ENCODE peak calls at places on chromosomes 12 and 14, in four cellular contexts. One of them, this sample, is unnamed.
A peak's percentile ranks its signal among the peaks of the same experiment; 100 is the strongest.

GRCh38 chr12:22631863-22632463 is 7.0 kb downstream of the ETNK1 start:
- DNase-seq in HL-60: no peak
- DNase-seq in astrocyte of the spinal cord: peak; percentile 22
- DNase-seq in cardiac muscle cell: peak; percentile 10
- DNase-seq in this sample: no peak

GRCh38 chr14:76050797-76051392 is 65.3 kb downstream of the IFT43 start:
- DNase-seq in HL-60: peak; percentile 6
- DNase-seq in astrocyte of the spinal cord: peak; percentile 67
- DNase-seq in cardiac muscle cell: peak; percentile 63
- DNase-seq in this sample: peak; percentile 32

GRCh38 chr14:54788701-54789100 is 113.9 kb downstream of the GCH1 start:
- DNase-seq in HL-60: no peak
- DNase-seq in astrocyte of the spinal cord: no peak
- DNase-seq in cardiac muscle cell: no peak
- DNase-seq in this sample: no peak

GRCh38 chr14:64745511-64746041 is 41.4 kb downstream of the PLEKHG3 start:
- DNase-seq in HL-60: no peak
- DNase-seq in astrocyte of the spinal cord: peak; percentile 32
- DNase-seq in cardiac muscle cell: no peak
- DNase-seq in this sample: no peak

GRCh38 chr14:69887740-69888657 is 8.8 kb downstream of the SMOC1 start:
- DNase-seq in HL-60: no peak
- DNase-seq in astrocyte of the spinal cord: peak; percentile 63
- DNase-seq in cardiac muscle cell: no peak
- DNase-seq in this sample: no peak

GRCh38 chr12:85089792-85090191 is 53.6 kb downstream of the LRRIQ1 start:
- DNase-seq in HL-60: no peak
- DNase-seq in astrocyte of the spinal cord: no peak
- DNase-seq in cardiac muscle cell: no peak
- DNase-seq in this sample: no peak

GRCh38 chr12:69900720-69901131 is 75.7 kb downstream of the MYRFL start:
- DNase-seq in HL-60: peak; percentile 34
- DNase-seq in astrocyte of the spinal cord: peak; percentile 76
- DNase-seq in cardiac muscle cell: peak; percentile 85
- DNase-seq in this sample: peak; percentile 68

GRCh38 chr14:64550539-64551333 is 975 bp downstream of the PPP1R36 start:
- DNase-seq in HL-60: no peak
- DNase-seq in astrocyte of the spinal cord: no peak
- DNase-seq in cardiac muscle cell: no peak
- DNase-seq in this sample: no peak

GRCh38 chr12:104748790-104749189 is 209.3 kb downstream of the SLC41A2 start:
- DNase-seq in HL-60: no peak
- DNase-seq in astrocyte of the spinal cord: peak; percentile 23
- DNase-seq in cardiac muscle cell: no peak
- DNase-seq in this sample: no peak

GRCh38 chr14:103763730-103764488 is 48.3 kb downstream of the ZFYVE21 start:
- DNase-seq in HL-60: peak; percentile 35
- DNase-seq in astrocyte of the spinal cord: no peak
- DNase-seq in cardiac muscle cell: no peak
- DNase-seq in this sample: no peak

GRCh38 chr14:76274324-76274723 is 101.6 kb upstream of the ESRRB start:
- DNase-seq in HL-60: no peak
- DNase-seq in astrocyte of the spinal cord: no peak
- DNase-seq in cardiac muscle cell: no peak
- DNase-seq in this sample: no peak

GRCh38 chr12:111035578-111036301 is 115.4 kb upstream of the MYL2 start:
- DNase-seq in HL-60: no peak
- DNase-seq in astrocyte of the spinal cord: no peak
- DNase-seq in cardiac muscle cell: peak; percentile 61
- DNase-seq in this sample: no peak

GRCh38 chr12:110600254-110600653 is 13.7 kb upstream of the TCTN1 start:
- DNase-seq in HL-60: peak; percentile 52
- DNase-seq in astrocyte of the spinal cord: peak; percentile 73
- DNase-seq in cardiac muscle cell: no peak
- DNase-seq in this sample: no peak

GRCh38 chr14:101357559-101358319 is 203.6 kb upstream of the DIO3 start:
- DNase-seq in HL-60: no peak
- DNase-seq in astrocyte of the spinal cord: no peak
- DNase-seq in cardiac muscle cell: no peak
- DNase-seq in this sample: no peak

GRCh38 chr12:115474525-115475353 is 790.8 kb upstream of the TBX3 start:
- DNase-seq in HL-60: no peak
- DNase-seq in astrocyte of the spinal cord: no peak
- DNase-seq in cardiac muscle cell: no peak
- DNase-seq in this sample: no peak

GRCh38 chr12:103632554-103633216 is 45.6 kb downstream of the STAB2 start:
- DNase-seq in HL-60: peak; percentile 35
- DNase-seq in astrocyte of the spinal cord: peak; percentile 16
- DNase-seq in cardiac muscle cell: peak; percentile 78
- DNase-seq in this sample: no peak

GRCh38 chr12:24705741-24706358 is 243.1 kb downstream of the BCAT1 start:
- DNase-seq in HL-60: no peak
- DNase-seq in astrocyte of the spinal cord: no peak
- DNase-seq in cardiac muscle cell: no peak
- DNase-seq in this sample: no peak

GRCh38 chr12:114760151-114760877 is 76.3 kb upstream of the TBX3 start:
- DNase-seq in HL-60: no peak
- DNase-seq in astrocyte of the spinal cord: no peak
- DNase-seq in cardiac muscle cell: no peak
- DNase-seq in this sample: no peak

GRCh38 chr14:57928732-57929131 is 62.8 kb upstream of the SLC35F4 start:
- DNase-seq in HL-60: no peak
- DNase-seq in astrocyte of the spinal cord: no peak
- DNase-seq in cardiac muscle cell: no peak
- DNase-seq in this sample: no peak

GRCh38 chr14:65002586-65003210 is 16.0 kb downstream of the FNTB start:
- DNase-seq in HL-60: no peak
- DNase-seq in astrocyte of the spinal cord: peak; percentile 32
- DNase-seq in cardiac muscle cell: no peak
- DNase-seq in this sample: no peak

GRCh38 chr14:24130717-24131548 is 474 bp downstream of the FITM1 start:
- DNase-seq in HL-60: no peak
- DNase-seq in astrocyte of the spinal cord: no peak
- DNase-seq in cardiac muscle cell: peak; percentile 86
- DNase-seq in this sample: no peak

GRCh38 chr12:22626429-22626828 is 1.5 kb downstream of the ETNK1 start:
- DNase-seq in HL-60: no peak
- DNase-seq in astrocyte of the spinal cord: peak; percentile 34
- DNase-seq in cardiac muscle cell: no peak
- DNase-seq in this sample: peak; percentile 9

GRCh38 chr12:99985129-99985570 is 414 bp upstream of the ANKS1B start:
- DNase-seq in HL-60: no peak
- DNase-seq in astrocyte of the spinal cord: peak; percentile 18
- DNase-seq in cardiac muscle cell: no peak
- DNase-seq in this sample: no peak

GRCh38 chr12:81558031-81558430 is 201.1 kb downstream of the PPFIA2 start:
- DNase-seq in HL-60: no peak
- DNase-seq in astrocyte of the spinal cord: peak; percentile 37
- DNase-seq in cardiac muscle cell: no peak
- DNase-seq in this sample: peak; percentile 38

GRCh38 chr12:113231275-113232231 is 10.3 kb downstream of the TPCN1 start:
- DNase-seq in HL-60: no peak
- DNase-seq in astrocyte of the spinal cord: peak; percentile 79
- DNase-seq in cardiac muscle cell: no peak
- DNase-seq in this sample: peak; percentile 80

GRCh38 chr12:56792678-56793077 is 29.6 kb downstream of the HSD17B6 start:
- DNase-seq in HL-60: no peak
- DNase-seq in astrocyte of the spinal cord: no peak
- DNase-seq in cardiac muscle cell: no peak
- DNase-seq in this sample: no peak

GRCh38 chr12:46110928-46111699 is 120.7 kb upstream of the SCAF11 start:
- DNase-seq in HL-60: no peak
- DNase-seq in astrocyte of the spinal cord: no peak
- DNase-seq in cardiac muscle cell: no peak
- DNase-seq in this sample: no peak
- TF ChIP-seq CTCF in HL-60: no peak
- TF ChIP-seq CTCF in astrocyte of the spinal cord: peak; percentile 29
- TF ChIP-seq CTCF in cardiac muscle cell: no peak
- TF ChIP-seq CTCF in this sample: no peak

GRCh38 chr12:29395356-29395755 is 14.4 kb upstream of the ERGIC2 start:
- DNase-seq in HL-60: no peak
- DNase-seq in astrocyte of the spinal cord: no peak
- DNase-seq in cardiac muscle cell: no peak
- DNase-seq in this sample: no peak

DNA sequence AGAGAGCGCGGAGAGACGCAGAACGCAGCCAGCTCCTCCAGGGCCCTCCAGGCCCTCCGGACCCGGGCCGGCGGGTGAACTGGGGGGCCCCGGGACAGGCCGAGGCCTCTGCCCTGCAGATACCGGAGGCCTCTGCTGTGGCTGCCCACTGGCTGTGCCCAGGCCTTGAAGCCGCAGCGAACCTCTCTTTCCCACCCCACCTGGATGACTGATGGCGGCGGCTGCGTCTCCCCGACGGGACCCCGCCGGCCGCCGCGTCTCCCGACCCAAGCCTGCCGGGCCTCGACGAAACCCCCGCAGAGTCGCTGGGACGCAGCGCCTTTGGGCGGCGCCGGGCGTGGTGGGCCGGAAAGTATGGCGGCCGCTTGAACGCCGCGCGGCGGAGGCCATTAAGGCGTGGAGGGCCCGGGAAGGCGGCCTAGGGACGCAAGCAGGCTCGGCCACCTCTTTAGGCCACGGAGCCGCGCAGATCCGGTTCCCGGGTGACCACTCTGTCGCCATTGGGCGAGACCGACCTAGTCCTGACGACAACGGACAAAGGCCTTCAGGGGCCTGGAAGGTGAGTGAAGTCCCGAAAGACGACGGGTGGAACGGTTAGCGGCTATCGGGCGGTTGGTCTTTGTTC is 8.4 kb upstream of the ERGIC2 start:
- DNase-seq in HL-60: no peak
- DNase-seq in astrocyte of the spinal cord: no peak
- DNase-seq in cardiac muscle cell: no peak
- DNase-seq in this sample: no peak
- H3K4me3 ChIP-seq in HL-60: no peak overlapping the region
- H3K4me3 ChIP-seq in astrocyte of the spinal cord: no peak overlapping the region
- H3K4me3 ChIP-seq in cardiac muscle cell: no peak overlapping the region
- H3K4me3 ChIP-seq in this sample: no peak overlapping the region

DNA sequence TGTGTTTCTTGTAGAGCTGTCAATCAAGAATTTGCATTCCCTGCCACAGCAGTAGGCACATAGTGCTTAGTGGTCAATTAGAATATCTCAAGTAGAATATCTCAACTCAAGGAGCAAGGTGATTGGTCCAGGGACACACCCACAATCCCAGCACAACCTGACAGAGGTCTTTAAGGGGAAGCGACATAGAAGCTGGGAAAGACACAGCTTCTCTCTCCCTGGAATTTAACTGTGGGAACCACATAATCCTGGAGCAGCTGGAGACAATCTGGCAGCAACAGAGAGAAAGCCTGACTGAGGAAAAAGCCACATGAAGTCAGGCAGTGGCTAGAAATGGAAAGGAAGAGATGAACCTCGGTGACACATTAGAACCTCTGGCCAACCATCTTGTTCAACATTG is 85.7 kb upstream of the LMO3 start:
- DNase-seq in HL-60: no peak
- DNase-seq in astrocyte of the spinal cord: no peak
- DNase-seq in cardiac muscle cell: no peak
- DNase-seq in this sample: no peak
- TF ChIP-seq CTCF in HL-60: no peak
- TF ChIP-seq CTCF in astrocyte of the spinal cord: no peak
- TF ChIP-seq CTCF in cardiac muscle cell: no peak
- TF ChIP-seq CTCF in this sample: no peak

DNA sequence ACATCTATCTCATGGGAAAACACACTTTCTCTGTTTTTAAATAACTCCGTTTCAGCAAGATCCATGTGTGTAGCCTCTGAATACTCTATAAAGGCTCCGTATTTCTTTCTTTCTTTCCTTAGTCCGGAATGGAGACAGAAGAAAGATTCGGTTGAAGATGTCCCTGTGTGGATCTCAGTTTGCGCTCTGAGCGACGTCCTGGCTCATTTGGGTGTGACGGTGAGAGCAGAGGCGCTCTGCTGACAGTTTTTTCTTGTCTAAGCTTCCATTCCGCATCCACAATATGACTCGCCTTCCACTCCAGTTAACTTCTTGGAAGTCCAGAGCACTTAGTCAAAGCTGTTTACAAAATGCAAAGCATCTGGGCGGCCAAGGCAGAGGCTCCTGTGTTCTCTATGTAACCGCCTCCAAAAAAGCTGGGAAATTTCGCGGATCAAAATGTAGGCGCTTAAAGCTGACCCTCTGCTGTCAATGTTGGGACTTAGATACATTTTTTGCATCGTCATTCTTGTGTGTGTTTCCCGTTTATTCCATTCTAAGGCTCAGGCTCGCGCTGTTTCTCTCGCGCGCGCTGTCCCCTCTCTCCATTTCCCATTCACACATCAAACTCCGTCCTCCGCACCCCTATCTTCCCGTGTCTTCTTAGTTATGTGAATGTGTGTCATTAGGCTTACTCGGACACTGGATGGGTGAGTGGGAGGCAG is 910 bp upstream of the FLRT2 start:
- DNase-seq in HL-60: no peak
- DNase-seq in astrocyte of the spinal cord: peak; percentile 80
- DNase-seq in cardiac muscle cell: no peak
- DNase-seq in this sample: no peak
- H3K4me3 ChIP-seq in HL-60: no peak overlapping the region
- H3K4me3 ChIP-seq in astrocyte of the spinal cord: peak overlapping the region; percentile 65
- H3K4me3 ChIP-seq in cardiac muscle cell: peak overlapping the region; percentile 65
- H3K4me3 ChIP-seq in this sample: peak overlapping the region; percentile 73

GRCh38 chr12:49092086-49092815 is 2.4 kb downstream of the DHH start:
- DNase-seq in HL-60: peak; percentile 67
- DNase-seq in astrocyte of the spinal cord: peak; percentile 35
- DNase-seq in cardiac muscle cell: peak; percentile 64
- DNase-seq in this sample: no peak
- TF ChIP-seq CTCF in HL-60: no peak
- TF ChIP-seq CTCF in astrocyte of the spinal cord: peak; percentile 64
- TF ChIP-seq CTCF in cardiac muscle cell: peak; percentile 66
- TF ChIP-seq CTCF in this sample: peak; percentile 66

GRCh38 chr12:51819851-51820720 is 28.4 kb downstream of the FIGNL2 start:
- DNase-seq in HL-60: no peak
- DNase-seq in astrocyte of the spinal cord: peak; percentile 17
- DNase-seq in cardiac muscle cell: no peak
- DNase-seq in this sample: no peak
- H3K4me3 ChIP-seq in HL-60: no peak overlapping the region
- H3K4me3 ChIP-seq in astrocyte of the spinal cord: peak overlapping the region; percentile 26
- H3K4me3 ChIP-seq in cardiac muscle cell: peak overlapping the region; percentile 28
- H3K4me3 ChIP-seq in this sample: peak overlapping the region; percentile 52

GRCh38 chr12:50365709-50366406 is 30.6 kb downstream of the FAM186A start:
- DNase-seq in HL-60: no peak
- DNase-seq in astrocyte of the spinal cord: no peak
- DNase-seq in cardiac muscle cell: no peak
- DNase-seq in this sample: no peak

GRCh38 chr12:50363141-50363540 is 33.3 kb downstream of the FAM186A start:
- DNase-seq in HL-60: no peak
- DNase-seq in astrocyte of the spinal cord: no peak
- DNase-seq in cardiac muscle cell: no peak
- DNase-seq in this sample: no peak

DNA sequence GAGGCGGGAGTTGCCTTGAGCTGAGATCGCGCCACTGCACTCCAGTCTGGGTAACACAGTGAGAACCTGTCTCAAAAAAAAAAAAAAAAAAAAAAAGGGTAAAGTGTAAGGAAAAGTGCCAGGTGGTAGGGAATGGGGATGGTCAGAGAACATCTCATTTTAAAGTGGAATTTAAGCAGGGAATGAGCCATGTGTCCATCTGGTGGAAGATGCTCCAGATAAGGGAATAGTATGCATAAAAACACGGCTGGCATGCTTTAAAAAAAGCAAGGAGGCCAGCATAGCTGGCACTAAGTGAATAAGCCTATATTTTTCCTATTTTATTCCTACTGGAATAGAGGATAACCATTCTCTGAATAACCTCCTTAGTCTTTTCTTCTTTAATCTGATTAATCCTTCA is 33.7 kb downstream of the FAM186A start:
- DNase-seq in HL-60: no peak
- DNase-seq in astrocyte of the spinal cord: no peak
- DNase-seq in cardiac muscle cell: no peak
- DNase-seq in this sample: no peak
- TF ChIP-seq CTCF in HL-60: no peak
- TF ChIP-seq CTCF in astrocyte of the spinal cord: no peak
- TF ChIP-seq CTCF in cardiac muscle cell: no peak
- TF ChIP-seq CTCF in this sample: no peak

This sample was measured in astrocyte of the cerebellum.